ENCODE peak calls at places on chromosomes 6 and 20, in seven cellular contexts. O, J, A, L, Y, T and I are unnamed samples.

GRCh38 chr6:21870071-21870729 is 276.6 kb downstream of the SOX4 start:
- DNase-seq in A (no peak), O (no peak), Y (no peak), L (no peak), J (no peak), T (no peak), I (no peak)

GRCh38 chr20:38875170-38875993 is 50.8 kb upstream of the FAM83D start:
- DNase-seq in L (no peak), O (peak), J (peak), T (no peak), Y (peak), A (no peak), I (no peak)

GRCh38 chr6:12813321-12813720 is 96.8 kb downstream of the PHACTR1 start:
- DNase-seq in L (no peak), A (peak), Y (no peak), J (no peak), O (no peak), T (no peak), I (no peak)

GRCh38 chr6:160221423-160221822 is 37.2 kb downstream of the SLC22A2 start:
- DNase-seq in J (no peak), A (no peak), O (no peak), Y (no peak), L (no peak), T (no peak), I (no peak)

GRCh38 chr20:63310265-63310971 is 17.4 kb downstream of the COL20A1 start:
- DNase-seq in Y (no peak), O (no peak), L (peak), J (no peak), A (no peak), T (no peak), I (no peak)

GRCh38 chr6:143539723-143540122 is 28.2 kb upstream of the FUCA2 start:
- DNase-seq in T (no peak), J (no peak), A (no peak), L (no peak), Y (no peak), O (no peak), I (no peak)

GRCh38 chr6:20212392-20213111 is at the start of gene MBOAT1:
- DNase-seq in T (peak), O (peak), J (peak), A (peak), L (peak), Y (peak), I (peak)

GRCh38 chr20:57393321-57394086 is 2.3 kb downstream of the RBM38 start:
- DNase-seq in O (no peak), L (no peak), Y (no peak), T (no peak), J (no peak), A (no peak), I (no peak)

GRCh38 chr6:141133346-141133745 is 999.4 kb upstream of the GJE1 start:
- DNase-seq in O (no peak), A (no peak), J (no peak), L (no peak), Y (no peak), T (no peak), I (no peak)

GRCh38 chr20:50053790-50054547 is 59.0 kb downstream of the UBE2V1 start:
- DNase-seq in L (no peak), O (no peak), A (no peak), Y (no peak), J (no peak), T (no peak), I (no peak)

GRCh38 chr6:16669227-16669626 is 92.0 kb downstream of the ATXN1 start:
- DNase-seq in Y (peak), J (no peak), T (no peak), O (no peak), A (peak), L (no peak), I (no peak)

GRCh38 chr6:136067731-136068341 is 182.3 kb downstream of the MTFR2 start:
- DNase-seq in T (no peak), L (no peak), J (peak), Y (no peak), O (no peak), A (peak), I (peak)

GRCh38 chr6:45378324-45378926 is 691 bp upstream of the SUPT3H start:
- DNase-seq in L (peak), T (peak), O (no peak), J (no peak), Y (no peak), A (peak), I (no peak)

GRCh38 chr20:16106191-16106849 is 466.9 kb downstream of the KIF16B start:
- DNase-seq in L (no peak), T (no peak), Y (no peak), O (no peak), A (no peak), J (no peak), I (no peak)

GRCh38 chr20:53034899-53035298 is 62.7 kb downstream of the TSHZ2 start:
- DNase-seq in J (no peak), O (no peak), Y (no peak), L (no peak), A (no peak), T (no peak), I (no peak)

GRCh38 chr6:110682460-110682853 is 132.8 kb downstream of the CDK19 start:
- DNase-seq in L (no peak), T (peak), J (peak), A (peak), O (peak), Y (peak), I (peak)